ENCODE peak calls at places on chromosomes 1 and 21, in seven cellular contexts. H is mesenchymal stem cell, J is IMR-90, Y is neuronal stem cell, A is mesendoderm, D is trophoblast cell, C is H1. E is an unnamed sample.

GRCh38 chr1:98147280-98147679 is 226.4 kb upstream of the DPYD start:
- DNase-seq in H (no peak), J (no peak), Y (no peak), A (no peak), D (no peak), C (no peak), E (no peak)

GRCh38 chr1:81912383-81912782 is 111.6 kb downstream of the ADGRL2 start:
- DNase-seq in H (no peak), J (no peak), Y (no peak), A (no peak), D (no peak), C (no peak), E (no peak)

GRCh38 chr1:202045699-202046098 is 35.3 kb downstream of the ELF3 start:
- DNase-seq in H (no peak), J (no peak), Y (no peak), A (no peak), D (no peak), C (no peak), E (no peak)

GRCh38 chr1:110336300-110337039 is 2.7 kb upstream of the RBM15 start:
- DNase-seq in H (no peak), J (no peak), Y (no peak), A (peak; percentile 58), D (peak; percentile 89), C (no peak), E (no peak)

GRCh38 chr21:35390013-35390776 is 341.1 kb upstream of the RUNX1 start:
- DNase-seq in H (peak; percentile 68), J (peak; percentile 79), Y (no peak), A (no peak), D (no peak), C (no peak), E (no peak)

GRCh38 chr1:183634429-183635065 is 1.0 kb downstream of the ARPC5 start:
- DNase-seq in H (no peak), J (no peak), Y (no peak), A (no peak), D (no peak), C (no peak), E (no peak)

GRCh38 chr1:183472488-183473285 is at the start of gene SMG7:
- DNase-seq in H (peak; percentile 59), J (peak; percentile 12), Y (no peak), A (peak; percentile 60), D (peak; percentile 9), C (no peak), E (peak; percentile 44)

GRCh38 chr1:1284370-1285101 is 4.3 kb downstream of the SCNN1D start:
- DNase-seq in H (no peak), J (no peak), Y (no peak), A (no peak), D (no peak), C (no peak), E (peak; percentile 52)

GRCh38 chr1:160115545-160116276 is at the start of gene ATP1A2:
- DNase-seq in H (no peak), J (no peak), Y (peak; percentile 66), A (peak; percentile 73), D (no peak), C (no peak), E (peak; percentile 76)

GRCh38 chr1:159981351-159982055 is 27.5 kb upstream of the SLAMF9 start:
- DNase-seq in H (no peak), J (no peak), Y (no peak), A (no peak), D (no peak), C (no peak), E (no peak)

GRCh38 chr1:58395355-58395754 is 151.2 kb downstream of the OMA1 start:
- DNase-seq in H (peak; percentile 85), J (peak; percentile 91), Y (no peak), A (peak; percentile 86), D (no peak), C (no peak), E (peak; percentile 36)

GRCh38 chr1:113846391-113847035 is 25.0 kb downstream of the PTPN22 start:
- DNase-seq in H (no peak), J (no peak), Y (no peak), A (no peak), D (no peak), C (no peak), E (no peak)

GRCh38 chr1:33111965-33112364 is 31.0 kb downstream of the AZIN2 start:
- DNase-seq in H (peak; percentile 20), J (peak; percentile 44), Y (no peak), A (no peak), D (no peak), C (no peak), E (no peak)

GRCh38 chr1:44016875-44017400 is 14.3 kb downstream of the SLC6A9 start:
- DNase-seq in H (no peak), J (no peak), Y (no peak), A (no peak), D (no peak), C (no peak), E (no peak)

GRCh38 chr1:209601809-209602657 is 18.5 kb downstream of the CAMK1G start:
- DNase-seq in H (peak; percentile 67), J (peak; percentile 45), Y (no peak), A (peak; percentile 50), D (no peak), C (no peak), E (no peak)

GRCh38 chr1:164801246-164801731 is 242.3 kb downstream of the PBX1 start:
- DNase-seq in H (no peak), J (no peak), Y (no peak), A (no peak), D (no peak), C (no peak), E (no peak)

GRCh38 chr1:202135221-202135721 is 9.3 kb downstream of the ARL8A start:
- DNase-seq in H (peak; percentile 68), J (peak; percentile 54), Y (peak; percentile 71), A (peak; percentile 80), D (peak; percentile 49), C (no peak), E (peak; percentile 76)

GRCh38 chr1:31433396-31433930 is 20.4 kb downstream of the SERINC2 start:
- DNase-seq in H (no peak), J (no peak), Y (no peak), A (no peak), D (no peak), C (no peak), E (no peak)

DNA sequence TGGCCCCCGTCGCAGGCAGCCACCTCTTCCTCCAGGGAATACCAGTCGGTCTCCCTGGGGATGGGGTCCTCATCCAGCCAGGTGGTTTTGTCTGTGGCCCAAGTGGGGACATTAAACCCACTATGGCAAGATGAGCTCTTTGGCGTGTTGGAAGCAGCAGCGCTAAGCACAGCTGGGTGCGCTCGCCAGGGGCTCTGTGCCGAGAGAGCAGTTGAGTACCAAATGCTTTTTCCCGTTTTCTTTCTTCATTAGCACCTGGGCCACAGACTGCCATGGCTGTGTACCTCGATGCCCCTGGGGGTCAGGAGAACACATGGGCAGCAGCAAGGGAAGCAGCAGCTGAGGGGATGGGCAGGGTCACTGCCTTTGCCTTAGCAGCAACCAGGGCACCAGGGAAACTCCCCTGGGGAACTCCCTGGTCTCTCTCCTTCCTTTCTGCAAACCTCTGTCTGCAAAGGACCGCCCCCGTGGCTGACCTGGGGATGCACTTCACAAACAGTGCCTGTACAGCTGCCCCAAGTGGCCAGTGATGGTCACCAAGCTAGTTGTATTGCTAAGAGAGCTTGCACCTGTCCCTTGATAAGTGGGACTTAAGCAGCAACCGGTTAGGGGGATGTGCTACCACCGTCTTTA is 31.1 kb downstream of the EDARADD start:
- DNase-seq in H (no peak), J (no peak), Y (no peak), A (no peak), D (no peak), C (no peak), E (peak; percentile 34)
- H2AK5ac ChIP-seq in H (no peak overlapping the region), J (no peak overlapping the region), Y (no peak overlapping the region), A (no peak overlapping the region), D (no peak overlapping the region), C (no peak overlapping the region), E (no peak overlapping the region)

GRCh38 chr1:25184011-25184762 is 48.1 kb downstream of the SYF2 start:
- DNase-seq in H (no peak), J (no peak), Y (no peak), A (no peak), D (no peak), C (no peak), E (no peak)

GRCh38 chr1:25182629-25183028 is 49.7 kb downstream of the SYF2 start:
- DNase-seq in H (peak; percentile 75), J (peak; percentile 79), Y (no peak), A (peak; percentile 29), D (peak; percentile 87), C (no peak), E (no peak)

GRCh38 chr1:25183126-25183980 is 48.9 kb downstream of the SYF2 start:
- DNase-seq in H (no peak), J (no peak), Y (no peak), A (no peak), D (no peak), C (no peak), E (no peak)

GRCh38 chr1:25186608-25187007 is 45.7 kb downstream of the SYF2 start:
- DNase-seq in H (no peak), J (no peak), Y (no peak), A (no peak), D (no peak), C (no peak), E (no peak)

GRCh38 chr1:25185934-25186333 is 46.4 kb downstream of the SYF2 start:
- DNase-seq in H (no peak), J (no peak), Y (no peak), A (no peak), D (no peak), C (no peak), E (no peak)
- H2AK5ac ChIP-seq in H (no peak overlapping the region), J (no peak overlapping the region), Y (no peak overlapping the region), A (no peak overlapping the region), D (no peak overlapping the region), C (no peak overlapping the region), E (no peak overlapping the region)

GRCh38 chr1:10353282-10353681 is 45.6 kb upstream of the PGD start:
- DNase-seq in H (no peak), J (no peak), Y (peak; percentile 40), A (peak; percentile 75), D (no peak), C (no peak), E (no peak)
- H2AK5ac ChIP-seq in H (no peak overlapping the region), J (no peak overlapping the region), Y (no peak overlapping the region), A (no peak overlapping the region), D (no peak overlapping the region), C (no peak overlapping the region), E (no peak overlapping the region)

DNA sequence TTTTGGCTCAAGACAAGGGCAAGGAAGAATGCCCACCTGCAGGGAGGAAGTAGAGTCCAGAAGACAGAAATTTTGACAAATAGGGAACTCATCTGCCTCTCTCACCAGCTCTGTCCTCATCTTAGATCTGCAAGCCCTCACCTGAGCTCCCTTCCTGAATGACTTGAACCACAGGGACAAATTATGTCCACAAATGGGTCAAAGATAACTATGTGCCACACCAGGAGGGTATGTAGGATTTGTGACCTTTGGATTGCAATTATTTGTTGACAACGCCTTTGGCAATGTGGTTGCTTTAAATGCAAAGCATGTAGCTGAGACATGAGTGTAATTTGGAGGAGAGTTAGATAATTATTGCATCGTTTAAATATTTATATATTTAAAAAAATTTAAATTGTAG is 79.5 kb downstream of the GRIK1 start:
- DNase-seq in H (no peak), J (no peak), Y (no peak), A (no peak), D (no peak), C (no peak), E (no peak)
- H2AK5ac ChIP-seq in H (no peak overlapping the region), J (no peak overlapping the region), Y (no peak overlapping the region), A (no peak overlapping the region), D (no peak overlapping the region), C (no peak overlapping the region), E (no peak overlapping the region)

DNA sequence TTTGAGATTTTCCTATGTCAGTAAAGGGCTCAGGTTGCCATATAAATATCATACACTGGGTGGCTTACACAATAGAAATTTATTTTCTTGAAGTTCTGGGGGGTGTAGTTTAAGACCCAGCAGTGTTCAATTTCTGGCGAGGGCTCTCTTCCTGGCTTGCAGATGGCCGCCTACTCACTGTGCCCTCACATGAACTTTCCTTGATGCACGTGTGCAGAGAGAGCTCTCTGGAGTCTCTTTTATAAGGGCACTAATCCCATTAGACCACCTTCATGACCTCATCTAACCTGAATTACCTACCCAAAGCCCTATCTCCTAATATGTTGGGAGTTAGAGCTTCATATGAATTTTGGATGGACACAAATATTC is 21.1 kb downstream of the TMEM51 start:
- DNase-seq in H (no peak), J (no peak), Y (no peak), A (no peak), D (no peak), C (no peak), E (no peak)
- H2AK5ac ChIP-seq in H (no peak overlapping the region), J (no peak overlapping the region), Y (no peak overlapping the region), A (no peak overlapping the region), D (no peak overlapping the region), C (no peak overlapping the region), E (no peak overlapping the region)

E was measured in H9.